ENCODE peak calls at places on chromosomes 2 and 18, in four cellular contexts. B is esophagus muscularis mucosa, L is A549, O is neural progenitor cell. U is an unnamed sample. For H3K4me1, the result is how much of the 10 kb centered on the place peaks cover.

GRCh38 chr18:74116628-74117554 is 30.7 kb downstream of the FBXO15 start:
- DNase-seq in O (peak), B (peak), L (peak), U (no peak)

GRCh38 chr2:237058423-237058822 is 27.3 kb upstream of the COPS8 start:
- DNase-seq in B (no peak), L (no peak), O (no peak), U (no peak)

GRCh38 chr2:48965204-48965603 is 189.1 kb downstream of the FSHR start:
- DNase-seq in B (no peak), L (no peak), O (no peak), U (no peak)

GRCh38 chr2:189580662-189581353 is at the start of gene SLC40A1:
- DNase-seq in O (peak), B (no peak), L (peak), U (peak)

GRCh38 chr2:208820289-208820688 is 413.7 kb downstream of the PTH2R start:
- DNase-seq in O (peak), L (peak), B (no peak), U (no peak)

GRCh38 chr2:241808051-241808450 is 942 bp upstream of the NEU4 start:
- DNase-seq in O (no peak), L (no peak), B (peak), U (no peak)

GRCh38 chr2:129091620-129092019 is 773.0 kb upstream of the HS6ST1 start:
- DNase-seq in L (no peak), B (no peak), O (no peak), U (no peak)

GRCh38 chr2:216492951-216493685 is 5.5 kb upstream of the RPL37A start:
- DNase-seq in O (no peak), B (no peak), L (no peak), U (no peak)

GRCh38 chr2:41668529-41668928 is 379.3 kb upstream of the PKDCC start:
- DNase-seq in B (no peak), L (no peak), O (peak), U (peak)

GRCh38 chr2:190180313-190181065 is 118.0 kb upstream of the MSTN start:
- DNase-seq in L (peak), O (peak), B (no peak), U (peak)

GRCh38 chr2:121955313-121956211 is 200.1 kb downstream of the TSN start:
- DNase-seq in O (no peak), L (no peak), B (no peak), U (no peak)

GRCh38 chr18:8717011-8717770 is 11.8 kb downstream of the MTCL1 start:
- DNase-seq in L (no peak), B (no peak), O (peak), U (no peak)

GRCh38 chr2:209305746-209306196 is 118.1 kb upstream of the MAP2 start:
- DNase-seq in O (no peak), L (no peak), B (peak), U (peak)

GRCh38 chr2:120524174-120524573 is 178.2 kb downstream of the INHBB start:
- DNase-seq in B (no peak), L (no peak), O (no peak), U (no peak)

GRCh38 chr2:26072925-26073768 is 39.3 kb downstream of the RAB10 start:
- DNase-seq in B (no peak), L (peak), O (peak), U (no peak)

GRCh38 chr2:23384551-23385349 is at the start of gene KLHL29:
- DNase-seq in O (peak), B (peak), L (peak), U (peak)

GRCh38 chr2:199488772-199489400 is 31.1 kb upstream of the SATB2 start:
- DNase-seq in L (peak), B (peak), O (peak), U (no peak)

GRCh38 chr2:64179582-64180321 is 35.5 kb upstream of the PELI1 start:
- DNase-seq in O (no peak), L (no peak), B (no peak), U (no peak)

GRCh38 chr18:47615043-47615442 is 315.4 kb downstream of the SMAD2 start:
- DNase-seq in L (no peak), B (peak), O (no peak), U (no peak)

GRCh38 chr2:170155723-170156253 is 22.2 kb upstream of the MYO3B start:
- DNase-seq in B (no peak), O (no peak), L (no peak), U (no peak)

GRCh38 chr2:219398721-219399333 is 11.1 kb upstream of the DNPEP start:
- DNase-seq in O (no peak), B (no peak), L (peak), U (no peak)

GRCh38 chr2:235843591-235844395 is 324.4 kb downstream of the GBX2 start:
- DNase-seq in B (no peak), O (peak), L (no peak), U (no peak)

GRCh38 chr18:32257073-32257780 is 67.4 kb downstream of the MEP1B start:
- DNase-seq in O (no peak), L (no peak), B (no peak), U (no peak)

DNA sequence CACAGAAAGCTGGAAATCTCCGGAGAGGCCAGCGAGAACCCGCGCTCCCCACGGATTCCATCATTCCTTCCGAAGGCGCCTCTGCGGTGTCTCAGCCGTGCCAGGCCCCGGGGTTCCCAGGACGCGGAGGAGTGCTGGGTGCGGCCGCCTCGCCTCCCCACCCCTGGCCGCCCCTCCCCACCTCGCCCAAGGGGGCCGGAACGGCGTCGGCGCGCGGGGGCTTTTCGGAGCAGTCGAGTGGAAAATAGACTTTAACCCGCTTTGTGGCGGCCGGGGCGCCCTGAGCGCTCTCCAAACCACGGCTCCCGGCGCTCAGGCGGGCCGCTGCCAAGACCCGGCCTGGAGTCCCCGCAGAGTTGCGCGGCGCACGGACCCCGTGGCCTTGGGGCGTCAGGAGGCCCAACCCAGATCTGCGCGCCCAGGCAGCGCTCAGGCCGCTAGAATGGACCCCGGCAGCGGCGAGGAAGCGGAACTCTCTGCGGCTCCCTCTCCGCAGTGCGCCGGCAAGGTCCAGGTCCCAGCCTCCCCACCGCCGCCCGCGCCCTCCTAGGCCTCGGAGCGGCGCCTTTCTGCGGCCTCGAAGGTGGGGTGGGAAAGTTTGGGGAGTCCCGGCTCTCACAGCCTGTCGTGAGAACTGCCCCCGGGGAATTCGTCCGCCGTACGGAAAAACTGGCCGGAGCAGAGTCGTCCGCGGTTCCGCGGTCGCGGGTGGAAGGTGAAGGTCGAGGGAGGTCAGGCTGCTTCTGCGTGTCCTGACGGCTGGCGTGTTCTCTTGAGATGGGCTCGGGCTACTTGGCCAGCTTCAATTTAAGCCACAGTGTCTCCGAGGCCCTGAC is 1.2 kb upstream of the EMX1 start:
- DNase-seq in B (no peak), O (peak), L (peak), U (no peak)
- H3K4me3 ChIP-seq in B (peak), O (peak), L (peak), U (peak)

GRCh38 chr2:182668671-182669070 is 47.4 kb upstream of the DNAJC10 start:
- DNase-seq in L (no peak), O (no peak), B (no peak), U (no peak)

GRCh38 chr2:182672471-182673165 is 43.4 kb upstream of the DNAJC10 start:
- DNase-seq in L (peak), B (no peak), O (no peak), U (no peak)

GRCh38 chr2:182664212-182664611 is 51.8 kb upstream of the DNAJC10 start:
- DNase-seq in B (no peak), L (no peak), O (no peak), U (no peak)

GRCh38 chr2:182666674-182667320 is 49.3 kb upstream of the DNAJC10 start:
- DNase-seq in L (peak), B (no peak), O (peak), U (no peak)

GRCh38 chr2:182667321-182667695 is 48.7 kb upstream of the DNAJC10 start:
- DNase-seq in B (no peak), L (no peak), O (no peak), U (no peak)
- H3K27ac ChIP-seq in B (no peak), L (no peak), O (no peak), U (no peak)

DNA sequence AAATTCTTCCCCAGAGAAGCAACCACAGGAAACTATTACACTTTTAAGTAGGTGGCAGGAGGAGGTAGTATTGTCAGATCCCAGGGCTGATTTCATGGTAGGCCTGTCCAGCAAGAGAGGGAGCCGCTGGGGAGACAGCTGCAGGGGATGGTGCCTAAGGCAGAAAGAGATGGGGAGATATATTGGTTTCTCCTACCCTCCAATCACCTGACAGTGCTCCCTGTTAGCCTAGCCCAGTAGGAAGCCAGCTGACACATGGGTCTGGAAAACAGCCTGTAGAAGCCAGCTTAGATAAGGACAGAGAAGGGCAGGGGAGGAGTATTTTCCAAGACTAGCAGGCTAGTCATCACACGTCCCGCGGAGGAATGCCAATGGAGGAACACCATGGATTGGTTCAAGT is 8.2 kb upstream of the SPOPL start:
- DNase-seq in B (no peak), O (no peak), L (no peak), U (no peak)
- H3K4me1 ChIP-seq in B (under half), O (under half), L (under half), U (under half)

DNA sequence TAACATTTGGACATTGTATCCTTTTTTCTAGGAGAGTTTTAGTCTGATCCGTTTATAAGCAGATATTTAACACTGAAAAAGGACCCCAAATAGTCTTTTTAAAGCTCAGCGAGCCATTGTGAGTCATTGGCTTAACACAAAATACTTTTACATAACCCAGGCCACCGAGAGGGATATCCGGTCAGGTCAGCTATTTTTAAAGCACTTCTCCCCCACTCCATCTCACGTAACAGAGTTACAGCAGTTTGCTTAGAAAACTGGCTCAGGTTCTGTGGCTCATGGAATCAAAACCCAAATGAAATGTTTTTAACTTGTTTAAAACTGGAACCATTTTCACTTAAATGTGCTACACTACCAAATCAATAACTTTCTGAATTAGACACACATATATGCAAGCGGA is 23.9 kb downstream of the COL4A3 start:
- DNase-seq in O (no peak), L (peak), B (peak), U (peak)
- H3K4me3 ChIP-seq in O (no peak), L (no peak), B (no peak), U (no peak)

DNA sequence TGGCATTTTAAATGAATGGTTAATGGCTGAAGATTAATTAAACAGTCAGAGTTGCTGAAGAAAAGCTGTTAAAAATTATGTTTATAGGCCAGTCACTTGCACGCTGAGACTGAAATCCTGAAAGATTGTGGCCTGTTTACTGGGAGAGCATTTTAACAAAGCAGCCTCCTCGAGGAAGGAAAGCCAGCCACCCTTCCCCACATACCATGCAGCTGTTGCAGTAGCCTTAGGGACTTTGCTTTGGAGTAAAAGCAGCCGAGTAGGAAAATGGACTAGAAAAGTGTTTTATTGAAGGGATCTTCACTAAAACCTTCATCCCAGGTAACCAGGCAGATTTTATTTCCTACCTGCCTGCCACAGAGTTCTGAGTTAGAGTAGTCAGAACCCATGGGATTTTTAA is 218.7 kb upstream of the NRP2 start:
- DNase-seq in L (no peak), O (peak), B (no peak), U (no peak)
- H3K27ac ChIP-seq in L (no peak), O (no peak), B (no peak), U (no peak)

DNA sequence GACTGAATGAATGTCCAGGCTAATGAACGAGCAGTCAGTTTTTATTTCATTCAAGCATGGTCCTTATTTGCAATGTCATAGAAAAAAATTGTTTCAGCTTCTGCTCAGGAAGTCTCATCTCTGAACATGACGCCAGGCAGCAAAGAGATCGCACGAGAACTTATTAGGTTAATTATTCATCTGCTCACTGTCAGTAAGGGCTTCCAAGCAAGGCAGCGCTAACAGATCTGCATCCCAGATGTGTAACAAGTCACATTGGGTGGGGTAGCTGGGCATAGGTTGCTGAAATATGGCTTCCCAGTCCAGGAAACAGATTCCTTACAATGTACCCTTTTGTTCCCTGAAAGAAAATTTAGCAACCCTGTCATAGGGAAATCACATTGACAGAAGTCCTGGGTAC is 63.5 kb downstream of the ANKRD44 start:
- DNase-seq in L (no peak), O (no peak), B (peak), U (no peak)
- H3K4me1 ChIP-seq in L (under half), O (under half), B (under half), U (under half)

DNA sequence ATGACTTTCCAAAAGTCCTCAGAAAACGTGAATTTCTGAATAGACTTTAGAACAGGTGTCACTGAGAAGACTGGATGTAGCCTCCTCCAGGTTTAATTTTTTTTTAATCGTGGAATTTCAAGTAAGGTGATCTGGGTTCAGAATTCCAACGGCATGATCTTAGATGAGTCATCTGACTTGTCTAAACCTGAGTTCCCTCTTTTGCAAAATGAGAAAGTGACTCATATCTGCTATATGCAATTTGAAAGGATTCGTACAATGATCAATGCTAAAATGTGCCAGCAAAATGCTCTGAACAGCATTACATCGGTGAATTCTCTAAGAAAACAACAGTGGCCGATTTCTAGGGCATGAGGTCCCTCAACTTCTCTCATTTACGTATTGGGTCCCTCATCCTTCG is 69.1 kb upstream of the ZNF516 start:
- DNase-seq in B (no peak), L (no peak), O (no peak), U (no peak)
- H3K4me3 ChIP-seq in B (no peak), L (no peak), O (no peak), U (no peak)

GRCh38 chr2:156338578-156338977 is 6.1 kb upstream of the NR4A2 start:
- DNase-seq in L (peak), B (no peak), O (no peak), U (no peak)
- H3K27ac ChIP-seq in L (peak), B (peak), O (no peak), U (peak)

GRCh38 chr2:11100130-11100529 is 55.1 kb upstream of the SLC66A3 start:
- DNase-seq in B (peak), O (no peak), L (no peak), U (no peak)

GRCh38 chr2:11101430-11101829 is 53.8 kb upstream of the SLC66A3 start:
- DNase-seq in O (no peak), B (peak), L (no peak), U (no peak)

GRCh38 chr2:11102466-11102865 is 52.8 kb upstream of the SLC66A3 start:
- DNase-seq in B (peak), O (no peak), L (no peak), U (no peak)

GRCh38 chr2:11099122-11100065 is 55.9 kb upstream of the SLC66A3 start:
- DNase-seq in L (peak), O (no peak), B (peak), U (no peak)

GRCh38 chr2:11100976-11101375 is 54.3 kb upstream of the SLC66A3 start:
- DNase-seq in L (no peak), O (no peak), B (no peak), U (no peak)
- H3K4me1 ChIP-seq in L (under half), O (under half), B (under half), U (under half)

GRCh38 chr2:136361521-136361920 is 243.6 kb upstream of the CXCR4 start:
- DNase-seq in O (no peak), B (peak), L (no peak), U (no peak)
- H3K4me3 ChIP-seq in O (no peak), B (no peak), L (no peak), U (no peak)

U was measured in left lung.